ENCODE peak calls at places on chromosomes 5 and 9, in five cellular contexts. X, R, C, T and I are unnamed samples.

GRCh38 chr5:149680810-149681221 is 49.3 kb upstream of the PPARGC1B start:
- DNase-seq in X (no peak), R (no peak), C (no peak), T (no peak), I (no peak)

GRCh38 chr5:14270212-14270702 is 127.1 kb downstream of the TRIO start:
- DNase-seq in X (peak), R (peak), C (no peak), T (peak), I (peak)

GRCh38 chr5:154761062-154761740 is 6.0 kb downstream of the LARP1 start:
- DNase-seq in X (no peak), R (no peak), C (no peak), T (no peak), I (no peak)

GRCh38 chr9:111872886-111873285 is 23.7 kb upstream of the UGCG start:
- DNase-seq in X (no peak), R (no peak), C (no peak), T (no peak), I (no peak)

GRCh38 chr5:102971693-102972293 is 148.1 kb downstream of the GIN1 start:
- DNase-seq in X (peak), R (peak), C (no peak), T (peak), I (no peak)

GRCh38 chr5:71891856-71892255 is 172.8 kb downstream of the CARTPT start:
- DNase-seq in X (no peak), R (peak), C (no peak), T (peak), I (no peak)

GRCh38 chr9:69339620-69340019 is 14.6 kb downstream of the ENTREP1 start:
- DNase-seq in X (no peak), R (no peak), C (no peak), T (no peak), I (no peak)

GRCh38 chr5:1963941-1964451 is 81.3 kb upstream of the IRX4 start:
- DNase-seq in X (no peak), R (no peak), C (no peak), T (no peak), I (no peak)

GRCh38 chr5:76855961-76856360 is 6.1 kb downstream of the S100Z start:
- DNase-seq in X (no peak), R (no peak), C (peak), T (no peak), I (no peak)

GRCh38 chr9:76701441-76702031 is 62.7 kb upstream of the PCA3 start:
- DNase-seq in X (peak), R (no peak), C (no peak), T (peak), I (no peak)

GRCh38 chr9:104386425-104387069 is 117.5 kb upstream of the OR13F1 start:
- DNase-seq in X (peak), R (peak), C (no peak), T (peak), I (no peak)

GRCh38 chr9:111477677-111478076 is 6.5 kb downstream of the ECPAS start:
- DNase-seq in X (no peak), R (no peak), C (no peak), T (no peak), I (no peak)

GRCh38 chr9:109912082-109912581 is 132.1 kb downstream of the PALM2AKAP2 start:
- DNase-seq in X (peak), R (no peak), C (no peak), T (peak), I (no peak)

GRCh38 chr5:73638344-73639095 is 12.5 kb downstream of the ARHGEF28 start:
- DNase-seq in X (peak), R (peak), C (no peak), T (peak), I (no peak)

GRCh38 chr5:114988096-114988495 is 181.6 kb downstream of the TRIM36 start:
- DNase-seq in X (no peak), R (no peak), C (no peak), T (no peak), I (no peak)

GRCh38 chr5:135566422-135567416 is 12.1 kb downstream of the CXCL14 start:
- DNase-seq in X (no peak), R (no peak), C (no peak), T (no peak), I (no peak)

GRCh38 chr5:108238936-108239887 is 142.7 kb downstream of the FBXL17 start:
- DNase-seq in X (peak), R (peak), C (no peak), T (no peak), I (no peak)

GRCh38 chr5:126694403-126694802 is 82.5 kb upstream of the LMNB1 start:
- DNase-seq in X (no peak), R (no peak), C (no peak), T (peak), I (no peak)

GRCh38 chr9:96436063-96436455 is 13.9 kb upstream of the HABP4 start:
- DNase-seq in X (no peak), R (no peak), C (no peak), T (no peak), I (no peak)

GRCh38 chr5:136886623-136887022 is 521.3 kb upstream of the TRPC7 start:
- DNase-seq in X (no peak), R (no peak), C (no peak), T (no peak), I (no peak)

GRCh38 chr5:170542691-170543275 is 39.0 kb downstream of the KCNIP1 start:
- DNase-seq in X (no peak), R (no peak), C (no peak), T (no peak), I (no peak)

GRCh38 chr5:111364992-111365391 is 140.8 kb downstream of the CAMK4 start:
- DNase-seq in X (peak), R (peak), C (no peak), T (peak), I (peak)

GRCh38 chr9:109107402-109108240 is 12.1 kb downstream of the TMEM245 start:
- DNase-seq in X (peak), R (peak), C (no peak), T (peak), I (no peak)

GRCh38 chr5:88785396-88786216 is 97.4 kb downstream of the MEF2C start:
- DNase-seq in X (peak), R (peak), C (no peak), T (peak), I (no peak)

GRCh38 chr9:88809836-88810235 is 181.4 kb upstream of the S1PR3 start:
- DNase-seq in X (no peak), R (no peak), C (no peak), T (peak), I (no peak)

GRCh38 chr9:71121275-71122168 is at the start of gene TRPM3:
- DNase-seq in X (no peak), R (no peak), C (no peak), T (peak), I (peak)

GRCh38 chr9:134666801-134667200 is 25.2 kb downstream of the COL5A1 start:
- DNase-seq in X (peak), R (no peak), C (no peak), T (peak), I (no peak)

GRCh38 chr5:111463304-111463703 is 49.0 kb downstream of the STARD4 start:
- DNase-seq in X (no peak), R (no peak), C (no peak), T (no peak), I (no peak)

GRCh38 chr9:89036383-89036782 is 45.1 kb downstream of the S1PR3 start:
- DNase-seq in X (no peak), R (no peak), C (no peak), T (peak), I (no peak)

GRCh38 chr5:170633235-170634041 is 129.6 kb downstream of the KCNIP1 start:
- DNase-seq in X (peak), R (peak), C (no peak), T (peak), I (peak)

GRCh38 chr5:150069619-150070276 is 16.6 kb downstream of the CSF1R start:
- DNase-seq in X (no peak), R (no peak), C (no peak), T (no peak), I (no peak)

GRCh38 chr9:137411670-137412380 is 11.1 kb downstream of the EXD3 start:
- DNase-seq in X (peak), R (peak), C (no peak), T (peak), I (no peak)

DNA sequence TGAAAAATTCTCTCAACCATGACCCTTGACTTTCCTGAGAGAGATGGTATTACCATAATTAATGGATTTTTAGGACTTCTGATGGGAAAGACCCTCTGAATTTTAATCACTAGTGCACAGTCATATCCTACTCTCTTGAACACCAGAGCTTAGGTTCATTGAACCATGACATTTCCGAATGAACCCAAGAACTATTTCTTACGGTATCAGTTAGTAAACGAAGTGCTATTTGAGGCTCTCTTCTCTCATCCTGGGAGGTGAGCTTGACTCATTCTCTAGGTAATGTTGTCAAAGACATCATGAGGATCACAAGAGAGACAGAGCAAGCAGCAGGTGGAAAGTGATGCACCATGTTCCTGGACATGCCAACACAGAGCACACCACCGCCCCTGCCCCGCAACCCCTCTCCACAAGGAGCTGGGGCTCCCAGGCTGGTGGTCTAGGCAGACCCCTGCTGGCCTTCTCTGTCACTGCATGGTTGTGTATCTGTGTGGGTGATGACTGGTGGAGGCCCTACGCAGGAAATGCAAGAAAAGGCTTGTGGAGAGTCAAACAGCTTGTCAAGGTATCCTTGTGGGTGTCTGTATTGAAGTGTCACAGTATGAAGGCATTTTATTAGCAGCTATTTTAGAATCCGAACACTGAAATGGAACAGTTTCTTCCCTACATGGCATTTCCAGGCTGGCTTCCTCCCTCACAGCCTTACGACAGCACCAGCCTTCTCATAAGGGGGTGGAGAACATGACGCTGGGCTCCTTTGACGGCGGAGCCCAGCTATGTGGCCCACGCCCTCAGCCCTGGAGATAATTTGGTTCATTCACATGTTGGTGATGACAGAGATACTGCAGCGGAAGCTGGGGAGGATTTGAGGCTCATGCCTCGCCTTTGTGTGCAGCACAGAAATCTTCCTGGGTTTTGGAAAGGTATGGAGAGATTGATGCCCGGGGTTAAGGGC is 297.6 kb downstream of the NTRK2 start:
- DNase-seq in X (no peak), R (no peak), C (no peak), T (peak), I (peak)
- TF ChIP-seq CTCF in X (peak), R (no peak), C (no peak), T (no peak), I (peak)

DNA sequence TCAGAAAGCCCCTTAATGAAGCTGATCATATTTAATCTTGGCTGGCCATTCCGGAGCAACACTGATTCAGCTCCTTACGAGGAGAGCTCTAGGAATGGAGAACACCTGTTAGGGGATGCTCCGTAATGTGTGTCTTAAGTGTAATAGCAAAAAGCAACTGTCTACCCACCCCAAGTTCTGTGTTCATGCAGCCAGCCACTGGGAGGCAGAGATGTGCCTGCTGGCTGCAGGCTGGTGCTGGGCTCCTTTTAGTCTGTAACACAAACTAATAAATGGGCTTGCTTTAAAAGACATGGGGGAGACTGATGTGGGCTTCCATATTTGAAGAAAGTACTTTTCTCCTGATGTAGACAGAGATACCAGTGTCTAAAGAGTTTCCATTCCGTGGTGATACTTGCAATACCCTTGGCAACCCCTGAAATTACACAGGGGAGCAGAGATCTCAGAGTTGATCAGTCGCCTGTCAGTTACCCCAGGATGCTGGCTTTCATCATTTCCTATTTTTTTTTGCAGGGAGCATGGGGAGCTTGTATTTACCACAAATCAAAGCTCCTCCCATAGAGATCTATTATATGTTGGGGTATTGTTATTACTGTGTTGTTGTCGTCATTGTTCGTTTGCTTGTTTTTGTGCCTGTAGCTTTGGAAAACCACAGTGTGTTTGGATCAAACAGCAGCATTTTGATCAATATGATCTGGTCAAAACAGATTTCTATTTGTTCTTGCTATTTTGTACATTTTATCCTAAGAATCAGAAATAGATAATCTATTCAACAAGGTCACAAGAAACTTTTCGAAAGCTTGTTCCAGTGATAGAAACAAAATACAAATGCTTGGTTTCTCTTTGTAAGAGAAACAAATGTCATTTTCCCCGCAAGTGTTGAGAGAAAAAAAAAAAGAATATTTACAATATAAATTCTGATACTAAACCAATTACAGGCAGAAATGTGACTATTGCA is 65.8 kb downstream of the MTX3 start:
- DNase-seq in X (no peak), R (peak), C (no peak), T (peak), I (no peak)
- TF ChIP-seq CTCF in X (peak), R (peak), C (peak), T (peak), I (no peak)

DNA sequence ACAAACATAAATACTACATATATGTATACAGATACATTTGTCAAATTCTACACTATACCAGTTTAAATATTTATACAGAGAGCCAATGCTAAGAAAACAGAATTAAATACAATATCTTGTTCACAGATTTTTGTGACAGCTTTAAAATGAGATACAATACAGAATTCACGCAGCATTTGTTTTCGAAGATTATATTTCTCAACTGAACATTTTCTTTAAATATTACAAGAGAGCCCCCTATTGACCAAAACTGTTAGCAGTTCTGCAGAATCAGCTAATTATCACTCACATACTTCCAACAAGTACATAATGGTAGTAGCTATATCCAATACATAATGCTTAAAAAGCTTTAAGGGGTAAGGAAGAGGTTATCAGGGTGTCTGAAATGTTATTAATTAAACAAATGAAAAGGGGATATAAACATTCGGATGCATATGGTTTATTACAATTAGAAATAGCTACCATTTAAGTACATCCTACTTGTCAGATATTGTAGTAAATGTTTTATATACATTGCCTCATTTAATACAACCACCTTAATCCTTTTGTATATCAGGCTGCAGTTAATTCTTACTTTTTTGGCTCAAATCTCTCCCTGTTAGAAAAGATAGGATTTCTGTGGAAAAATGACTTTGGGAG is 31.7 kb downstream of the ZDHHC21 start:
- DNase-seq in X (peak), R (peak), C (no peak), T (peak), I (no peak)
- TF ChIP-seq CTCF in X (peak), R (no peak), C (no peak), T (peak), I (peak)

GRCh38 chr5:168075387-168075786 is 216.1 kb upstream of the WWC1 start:
- DNase-seq in X (no peak), R (no peak), C (no peak), T (no peak), I (no peak)

GRCh38 chr5:168073311-168073710 is 218.1 kb upstream of the WWC1 start:
- DNase-seq in X (no peak), R (no peak), C (no peak), T (no peak), I (no peak)

GRCh38 chr5:168073991-168074800 is 217.2 kb upstream of the WWC1 start:
- DNase-seq in X (peak), R (peak), C (no peak), T (no peak), I (no peak)

GRCh38 chr5:168070761-168071160 is 220.7 kb upstream of the WWC1 start:
- DNase-seq in X (no peak), R (no peak), C (no peak), T (no peak), I (no peak)

DNA sequence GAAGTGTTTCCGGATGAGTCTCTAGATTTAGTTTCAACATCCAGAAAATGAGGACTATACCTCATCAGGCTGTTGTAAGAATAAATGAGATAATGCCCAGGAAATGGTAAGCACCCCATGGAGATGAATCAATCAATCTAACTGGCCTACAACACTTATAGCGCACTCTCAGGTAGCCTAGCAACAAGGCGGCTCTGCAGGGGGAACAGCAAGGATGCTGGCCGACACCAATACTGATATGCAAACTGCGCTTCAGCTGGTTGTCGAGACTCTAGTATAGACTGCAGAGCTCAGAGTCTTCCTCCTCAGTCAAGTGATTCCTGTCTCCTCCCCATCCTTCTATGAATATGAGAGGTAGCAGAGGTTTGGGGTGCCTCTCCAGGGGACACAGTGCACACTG is 218.8 kb upstream of the WWC1 start:
- DNase-seq in X (no peak), R (no peak), C (no peak), T (no peak), I (no peak)
- TF ChIP-seq CTCF in X (no peak), R (no peak), C (no peak), T (no peak), I (no peak)

GRCh38 chr9:37364751-37365360 is 57.6 kb upstream of the GRHPR start:
- DNase-seq in X (no peak), R (no peak), C (no peak), T (no peak), I (no peak)
- TF ChIP-seq CTCF in X (peak), R (peak), C (no peak), T (peak), I (no peak)

GRCh38 chr5:40121236-40121635 is 558.5 kb upstream of the PTGER4 start:
- DNase-seq in X (no peak), R (no peak), C (no peak), T (peak), I (no peak)
- TF ChIP-seq CTCF in X (no peak), R (no peak), C (no peak), T (no peak), I (no peak)

GRCh38 chr5:10498350-10498749 is 56.7 kb downstream of the ROPN1L start:
- DNase-seq in X (no peak), R (no peak), C (no peak), T (no peak), I (no peak)
- TF ChIP-seq CTCF in X (peak), R (peak), C (no peak), T (no peak), I (no peak)

DNA sequence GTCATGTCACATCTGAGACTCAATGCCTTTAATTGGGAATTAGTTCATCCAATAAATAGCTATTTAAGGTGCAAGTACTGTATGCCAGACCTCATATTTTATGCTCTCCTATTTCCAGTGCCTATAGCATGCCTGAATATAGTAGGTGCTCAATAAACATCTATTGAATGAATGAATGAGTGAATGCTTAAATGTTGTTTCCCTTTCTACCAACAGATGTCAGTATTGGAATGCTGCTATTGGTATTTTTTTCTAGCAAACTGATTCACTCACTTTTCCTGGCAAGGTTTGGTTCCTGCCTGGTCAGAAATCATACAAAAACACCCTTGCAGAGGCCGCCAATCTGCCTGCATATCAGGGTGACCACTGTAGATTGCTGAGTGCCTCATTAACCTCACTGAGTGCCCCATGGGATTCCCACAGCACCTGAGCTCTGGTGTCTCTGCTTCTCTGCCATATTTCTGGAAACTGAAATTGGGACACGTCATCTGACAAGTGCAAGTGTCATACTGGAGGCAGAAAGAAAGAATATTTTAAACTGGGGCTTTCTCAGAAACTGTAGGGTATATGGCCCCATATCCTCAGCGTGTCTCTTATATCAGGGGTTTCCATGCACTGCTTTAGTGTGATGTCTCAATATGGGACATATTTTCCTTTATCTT is 359.7 kb downstream of the TRIM32 start:
- DNase-seq in X (no peak), R (peak), C (no peak), T (no peak), I (no peak)
- TF ChIP-seq CTCF in X (no peak), R (peak), C (no peak), T (peak), I (peak)